ENCODE peak calls at places on chromosomes 6 and 20, in ten cellular contexts. O, F, C, W, E, V, G, Q, N and Z are unnamed samples.

GRCh38 chr6:142566628-142567396 is 265.0 kb downstream of the ADGRG6 start:
- DNase-seq in O (no peak), F (peak; percentile 59), C (peak; percentile 41), W (no peak), E (peak; percentile 36), V (peak; percentile 52), G (peak; percentile 48), Q (peak; percentile 63), N (peak; percentile 44), Z (peak; percentile 61)

GRCh38 chr20:19935842-19936241 is 81.3 kb upstream of the NAA20 start:
- DNase-seq in O (no peak), F (no peak), C (peak; percentile 67), W (no peak), E (no peak), V (no peak), G (no peak), Q (peak; percentile 95), N (peak; percentile 24), Z (no peak)

GRCh38 chr6:157486632-157487031 is 105.6 kb downstream of the ZDHHC14 start:
- DNase-seq in O (no peak), F (no peak), C (no peak), W (no peak), E (no peak), V (peak; percentile 28), G (no peak), Q (no peak), N (no peak), Z (no peak)

GRCh38 chr6:1849686-1850580 is 240.2 kb downstream of the FOXC1 start:
- DNase-seq in O (no peak), F (no peak), C (no peak), W (no peak), E (no peak), V (no peak), G (no peak), Q (no peak), N (no peak), Z (no peak)

GRCh38 chr6:147195510-147195909 is 8.7 kb upstream of the STXBP5 start:
- DNase-seq in O (no peak), F (no peak), C (no peak), W (no peak), E (no peak), V (peak; percentile 7), G (no peak), Q (no peak), N (no peak), Z (no peak)

GRCh38 chr6:16592550-16592892 is 168.7 kb downstream of the ATXN1 start:
- DNase-seq in O (no peak), F (no peak), C (no peak), W (no peak), E (no peak), V (no peak), G (no peak), Q (no peak), N (no peak), Z (no peak)

GRCh38 chr6:22008248-22008836 is 288.5 kb downstream of the PRL start:
- DNase-seq in O (no peak), F (no peak), C (no peak), W (no peak), E (no peak), V (no peak), G (no peak), Q (peak; percentile 17), N (no peak), Z (no peak)

GRCh38 chr6:73455865-73456629 is 4.0 kb upstream of the CGAS start:
- DNase-seq in O (no peak), F (no peak), C (no peak), W (no peak), E (no peak), V (no peak), G (no peak), Q (peak; percentile 88), N (no peak), Z (no peak)

GRCh38 chr6:31525932-31526591 is 2.7 kb upstream of the MCCD1 start:
- DNase-seq in O (no peak), F (no peak), C (no peak), W (no peak), E (no peak), V (no peak), G (no peak), Q (peak; percentile 37), N (no peak), Z (no peak)

GRCh38 chr6:163955131-163955530 is 540.6 kb downstream of the QKI start:
- DNase-seq in O (no peak), F (no peak), C (no peak), W (no peak), E (no peak), V (no peak), G (no peak), Q (peak; percentile 38), N (peak; percentile 60), Z (no peak)

GRCh38 chr20:57672164-57672563 is 37.7 kb downstream of the PMEPA1 start:
- DNase-seq in O (peak; percentile 84), F (no peak), C (no peak), W (peak; percentile 84), E (no peak), V (peak; percentile 71), G (peak; percentile 57), Q (no peak), N (no peak), Z (no peak)

GRCh38 chr20:57669626-57670025 is 40.2 kb downstream of the PMEPA1 start:
- DNase-seq in O (no peak), F (no peak), C (no peak), W (no peak), E (no peak), V (no peak), G (no peak), Q (no peak), N (no peak), Z (no peak)

GRCh38 chr20:57671662-57672061 is 38.2 kb downstream of the PMEPA1 start:
- DNase-seq in O (no peak), F (no peak), C (no peak), W (no peak), E (no peak), V (no peak), G (no peak), Q (peak; percentile 17), N (no peak), Z (no peak)

GRCh38 chr20:57671072-57671391 is 38.8 kb downstream of the PMEPA1 start:
- DNase-seq in O (no peak), F (no peak), C (no peak), W (no peak), E (no peak), V (no peak), G (no peak), Q (no peak), N (no peak), Z (no peak)

GRCh38 chr20:57670288-57671071 is 39.3 kb downstream of the PMEPA1 start:
- DNase-seq in O (no peak), F (no peak), C (no peak), W (no peak), E (no peak), V (no peak), G (no peak), Q (no peak), N (no peak), Z (no peak)
- TF ChIP-seq CTCF in O (no peak), F (no peak), C (no peak), W (no peak), E (no peak), V (no peak), G (no peak), Q (no peak), N (no peak), Z (no peak)

GRCh38 chr6:36245572-36246031 is 24.3 kb upstream of the PNPLA1 start:
- DNase-seq in O (peak; percentile 62), F (no peak), C (peak; percentile 45), W (no peak), E (no peak), V (no peak), G (no peak), Q (no peak), N (no peak), Z (no peak)
- TF ChIP-seq CTCF in O (no peak), F (no peak), C (no peak), W (no peak), E (no peak), V (no peak), G (no peak), Q (peak; percentile 35), N (no peak), Z (no peak)

GRCh38 chr20:2237059-2237458 is 58.7 kb upstream of the TGM3 start:
- DNase-seq in O (no peak), F (no peak), C (peak; percentile 43), W (no peak), E (no peak), V (no peak), G (no peak), Q (peak; percentile 98), N (peak; percentile 99), Z (no peak)
- TF ChIP-seq CTCF in O (no peak), F (no peak), C (no peak), W (no peak), E (no peak), V (no peak), G (no peak), Q (peak; percentile 61), N (peak; percentile 26), Z (no peak)

GRCh38 chr6:125749112-125749863 is at the start of gene HEY2:
- DNase-seq in O (peak; percentile 99), F (peak; percentile 99), C (peak; percentile 95), W (peak; percentile 97), E (peak; percentile 78), V (peak; percentile 95), G (peak; percentile 90), Q (peak; percentile 93), N (peak; percentile 86), Z (peak; percentile 97)

GRCh38 chr6:125749864-125750691 is 646 bp downstream of the HEY2 start:
- DNase-seq in O (peak; percentile 60), F (no peak), C (no peak), W (no peak), E (no peak), V (peak; percentile 37), G (no peak), Q (no peak), N (no peak), Z (no peak)

GRCh38 chr6:125746731-125747588 is 2.5 kb upstream of the HEY2 start:
- DNase-seq in O (no peak), F (peak; percentile 76), C (peak; percentile 60), W (no peak), E (no peak), V (peak; percentile 81), G (peak; percentile 67), Q (peak; percentile 33), N (no peak), Z (peak; percentile 60)

GRCh38 chr6:125747589-125748533 is 1.6 kb upstream of the HEY2 start:
- DNase-seq in O (peak; percentile 88), F (no peak), C (peak; percentile 45), W (peak; percentile 71), E (no peak), V (peak; percentile 65), G (no peak), Q (peak; percentile 79), N (no peak), Z (peak; percentile 42)

GRCh38 chr6:125748534-125749111 is 809 bp upstream of the HEY2 start:
- DNase-seq in O (no peak), F (no peak), C (no peak), W (no peak), E (no peak), V (peak; percentile 43), G (no peak), Q (peak; percentile 27), N (no peak), Z (no peak)
- TF ChIP-seq CTCF in O (no peak), F (no peak), C (no peak), W (no peak), E (no peak), V (no peak), G (no peak), Q (peak; percentile 24), N (no peak), Z (no peak)

GRCh38 chr20:5402903-5403531 is 86.3 kb upstream of the PROKR2 start:
- DNase-seq in O (no peak), F (peak; percentile 49), C (no peak), W (no peak), E (no peak), V (peak; percentile 1), G (no peak), Q (peak; percentile 44), N (no peak), Z (peak; percentile 36)
- TF ChIP-seq CTCF in O (no peak), F (peak; percentile 61), C (no peak), W (peak; percentile 21), E (no peak), V (no peak), G (no peak), Q (peak; percentile 59), N (peak; percentile 64), Z (peak; percentile 62)